ENCODE peak calls at places on chromosomes 7 and 10, in seven cellular contexts. G is left cardiac atrium; Q is activated CD8-positive, alpha-beta memory T cell treated with anti-CD3 and anti-CD28 coated beads for 24 hours; C is MM.1S; B is HFF-Myc; L is NCI-H748 treated with DMSO at 0.1 percent for 48 hours; J is psoas muscle. A is an unnamed sample.

GRCh38 chr7:86252406-86252805 is 391.3 kb upstream of the GRM3 start:
- DNase-seq in L (no peak), Q (no peak), B (no peak), J (no peak), G (no peak), C (no peak), A (no peak)

GRCh38 chr10:61906502-61906901 is 5.0 kb downstream of the ARID5B start:
- DNase-seq in G (no peak), C (no peak), L (no peak), J (no peak), Q (no peak), B (no peak), A (no peak)

GRCh38 chr7:112958775-112959174 is 127.9 kb downstream of the GPR85 start:
- DNase-seq in L (no peak), Q (no peak), J (no peak), B (no peak), C (no peak), G (no peak), A (no peak)

GRCh38 chr7:155269766-155270585 is 27.7 kb upstream of the INSIG1 start:
- DNase-seq in C (no peak), G (no peak), J (no peak), B (no peak), L (no peak), Q (no peak), A (no peak)

GRCh38 chr7:69801729-69802688 is 203.7 kb downstream of the AUTS2 start:
- DNase-seq in C (no peak), G (no peak), B (no peak), L (no peak), Q (no peak), J (no peak), A (no peak)

GRCh38 chr7:139453673-139454321 is 29.7 kb downstream of the KLRG2 start:
- DNase-seq in C (no peak), Q (no peak), G (no peak), L (no peak), B (no peak), J (no peak), A (no peak)

GRCh38 chr10:84540022-84540616 is 211.7 kb downstream of the CCSER2 start:
- DNase-seq in B (peak), Q (peak), J (no peak), G (no peak), L (no peak), C (no peak), A (no peak)

GRCh38 chr10:10627414-10627813 is 390.3 kb upstream of the CELF2 start:
- DNase-seq in C (no peak), B (no peak), G (no peak), Q (no peak), L (no peak), J (no peak), A (no peak)

GRCh38 chr10:73576178-73576889 is 14.8 kb downstream of the USP54 start:
- DNase-seq in J (no peak), Q (no peak), B (no peak), L (no peak), C (no peak), G (peak), A (no peak)

GRCh38 chr10:132654708-132655661 is 117.4 kb downstream of the INPP5A start:
- DNase-seq in C (no peak), L (peak), B (peak), J (peak), G (peak), Q (peak), A (no peak)

GRCh38 chr7:26369519-26370385 is 78.1 kb downstream of the SNX10 start:
- DNase-seq in C (peak), Q (no peak), L (peak), B (peak), G (no peak), J (no peak), A (no peak)

GRCh38 chr7:152924826-152925411 is 165.4 kb downstream of the ACTR3B start:
- DNase-seq in Q (peak), B (no peak), J (no peak), L (no peak), C (no peak), G (no peak), A (no peak)

GRCh38 chr10:13053794-13054462 is 46.0 kb upstream of the OPTN start:
- DNase-seq in G (no peak), J (no peak), L (no peak), C (no peak), Q (no peak), B (no peak), A (no peak)

GRCh38 chr10:27536437-27536836 is 32.3 kb downstream of the RAB18 start:
- DNase-seq in L (no peak), Q (no peak), G (no peak), B (no peak), C (no peak), J (no peak), A (no peak)

GRCh38 chr7:102275123-102275703 is 11.5 kb upstream of the SH2B2 start:
- DNase-seq in J (no peak), B (no peak), G (no peak), Q (no peak), C (no peak), L (no peak), A (no peak)

A was measured in right atrium auricular region.